ENCODE peak calls at places on chromosomes 12 and 14, in six cellular contexts. Y is endodermal cell, J is uterus, X is cardiac muscle cell, U is mucosa of descending colon, W is K562. K is an unnamed sample. For H3K36me3 and H3K4me1, the result is how much of the 10 kb centered on the place peaks cover.

GRCh38 chr14:22520235-22520634 is 68.8 kb downstream of the DAD1 start:
- DNase-seq in X (no peak), Y (no peak), U (no peak), J (peak), W (peak), K (no peak)

GRCh38 chr14:32800320-32800719 is 138.4 kb upstream of the NPAS3 start:
- DNase-seq in J (no peak), Y (no peak), X (no peak), W (no peak), U (no peak), K (no peak)

GRCh38 chr14:23521785-23522640 is 29.6 kb downstream of the ZFHX2 start:
- DNase-seq in X (no peak), U (no peak), W (no peak), Y (no peak), J (no peak), K (no peak)

GRCh38 chr14:21056520-21057163 is 980 bp upstream of the RNASE8 start:
- DNase-seq in Y (no peak), X (no peak), W (no peak), U (peak), J (no peak), K (no peak)

GRCh38 chr12:94783862-94784261 is 133.5 kb upstream of the TMCC3 start:
- DNase-seq in J (no peak), W (no peak), X (no peak), U (no peak), Y (no peak), K (no peak)

GRCh38 chr14:26841361-26841760 is 243.5 kb upstream of the NOVA1 start:
- DNase-seq in J (no peak), W (no peak), Y (no peak), U (no peak), X (no peak), K (no peak)

GRCh38 chr14:95531473-95531872 is 3.4 kb upstream of the GLRX5 start:
- DNase-seq in Y (no peak), J (no peak), W (peak), X (no peak), U (no peak), K (no peak)

GRCh38 chr14:25231006-25231405 is 181.1 kb upstream of the STXBP6 start:
- DNase-seq in X (no peak), W (no peak), U (no peak), Y (no peak), J (no peak), K (no peak)

GRCh38 chr14:77043177-77043983 is 14.9 kb upstream of the IRF2BPL start:
- DNase-seq in J (peak), W (peak), X (peak), Y (peak), U (peak), K (no peak)

GRCh38 chr14:68879841-68880575 is 87.1 kb upstream of the ZFP36L1 start:
- DNase-seq in Y (no peak), U (no peak), J (no peak), X (no peak), W (no peak), K (no peak)

GRCh38 chr14:68877993-68878575 is 85.2 kb upstream of the ZFP36L1 start:
- DNase-seq in W (no peak), X (no peak), Y (no peak), J (no peak), U (no peak), K (no peak)

GRCh38 chr14:68878908-68879307 is 86.0 kb upstream of the ZFP36L1 start:
- DNase-seq in Y (no peak), W (no peak), U (no peak), J (no peak), X (no peak), K (no peak)

GRCh38 chr14:68880581-68881105 is 87.8 kb upstream of the ZFP36L1 start:
- DNase-seq in Y (no peak), W (no peak), X (no peak), J (no peak), U (no peak), K (no peak)

GRCh38 chr14:68879321-68879781 is 86.5 kb upstream of the ZFP36L1 start:
- DNase-seq in J (no peak), Y (no peak), W (no peak), X (no peak), U (no peak), K (no peak)
- H3K36me3 ChIP-seq in J (under half), Y (half or more), W (half or more), X (half or more), U (under half), K (half or more)

DNA sequence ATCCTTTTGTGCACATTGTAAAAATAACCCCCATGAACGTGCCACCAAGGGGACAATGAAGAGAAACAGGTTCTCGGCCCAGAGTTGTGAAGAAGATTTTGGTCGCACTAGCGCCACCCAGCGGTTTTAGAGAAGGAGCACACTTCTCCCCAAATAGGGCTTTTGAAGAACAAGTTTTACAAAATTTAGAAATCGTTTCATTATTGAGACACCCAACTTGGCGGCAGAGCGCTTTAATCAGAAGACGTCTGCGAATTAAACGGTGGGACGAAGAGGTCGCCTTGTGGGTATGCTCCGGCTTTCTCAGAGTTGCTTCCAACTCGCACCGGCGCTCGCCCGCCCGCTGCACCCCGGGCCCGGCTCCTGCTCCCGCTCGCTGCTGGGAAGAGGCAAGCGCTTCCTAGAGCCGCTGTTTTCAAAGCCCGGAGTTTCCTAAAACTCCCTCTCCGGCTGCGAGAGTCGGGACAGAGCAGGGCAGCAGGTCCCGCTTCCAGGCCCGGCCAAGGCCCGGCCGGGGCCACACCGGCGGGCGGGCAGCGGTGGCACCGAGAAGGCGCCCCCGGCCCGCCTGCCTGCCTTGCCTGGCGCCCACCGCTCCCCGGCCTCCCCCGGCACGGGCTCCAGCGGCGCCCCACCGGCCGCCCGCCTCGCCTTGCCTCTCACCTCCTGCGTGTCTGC is 672 bp downstream of the FOXA1 start:
- DNase-seq in J (no peak), U (peak), W (peak), Y (peak), X (peak), K (peak)
- TF ChIP-seq CTCF in J (no peak), U (peak), W (peak), Y (peak), X (peak), K (peak)

GRCh38 chr14:71150737-71151136 is 243.5 kb downstream of the PCNX1 start:
- DNase-seq in X (no peak), J (no peak), Y (no peak), W (no peak), U (no peak), K (no peak)

DNA sequence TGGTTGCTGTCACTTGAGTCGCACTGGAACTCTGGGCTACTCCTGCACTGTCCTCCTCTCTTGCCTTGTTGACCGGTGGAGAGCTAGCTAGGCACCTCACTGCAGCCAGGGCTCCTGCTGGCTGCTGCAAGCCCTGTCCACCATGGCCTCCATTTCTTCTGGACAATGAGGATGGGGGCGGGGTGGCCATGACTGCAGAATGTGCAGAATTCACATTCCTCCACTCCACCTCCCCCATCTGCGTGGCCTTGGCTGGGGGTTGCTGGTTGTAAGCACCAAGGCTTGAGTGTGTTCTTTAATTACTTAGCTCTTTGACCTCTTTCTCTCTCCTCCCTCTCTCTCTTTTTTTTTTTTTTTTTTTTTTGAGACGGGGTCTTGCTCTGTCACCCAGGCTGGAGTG is 248.5 kb downstream of the PCNX1 start:
- DNase-seq in W (no peak), X (no peak), J (no peak), U (no peak), Y (no peak), K (no peak)
- H3K4me1 ChIP-seq in W (under half), X (under half), J (under half), U (under half), Y (under half), K (under half)

GRCh38 chr14:88490168-88490567 is 64.6 kb downstream of the PTPN21 start:
- DNase-seq in Y (no peak), U (no peak), J (no peak), W (no peak), X (no peak), K (no peak)

GRCh38 chr14:88492272-88493089 is 62.3 kb downstream of the PTPN21 start:
- DNase-seq in W (peak), U (peak), Y (peak), X (peak), J (peak), K (peak)

GRCh38 chr14:88493392-88494185 is 61.2 kb downstream of the PTPN21 start:
- DNase-seq in J (no peak), W (no peak), Y (no peak), U (no peak), X (peak), K (no peak)

GRCh38 chr14:88488081-88488480 is 66.7 kb downstream of the PTPN21 start:
- DNase-seq in U (no peak), W (peak), J (no peak), Y (no peak), X (no peak), K (no peak)

DNA sequence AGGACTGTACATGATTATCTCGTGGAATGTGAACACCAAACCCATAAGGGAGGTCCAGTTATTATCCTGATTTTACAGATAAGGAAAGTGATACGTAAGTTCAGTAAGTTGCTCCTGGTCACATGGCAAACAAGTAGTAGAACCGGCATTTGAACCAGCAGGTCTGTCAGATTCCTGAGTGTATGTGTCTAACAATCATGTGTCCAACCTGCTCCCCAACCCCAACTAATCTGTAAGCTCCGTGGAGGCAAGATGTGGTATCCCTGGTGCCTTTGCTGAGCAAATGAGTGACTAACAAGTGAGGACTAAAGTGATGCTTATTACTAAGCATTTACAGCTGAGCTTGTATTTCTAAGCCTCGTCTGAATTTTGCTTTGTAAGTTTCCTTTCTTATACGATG is 65.9 kb downstream of the PTPN21 start:
- DNase-seq in U (no peak), W (no peak), X (no peak), Y (no peak), J (no peak), K (no peak)
- H3K36me3 ChIP-seq in U (under half), W (under half), X (under half), Y (half or more), J (under half), K (under half)

GRCh38 chr12:32918890-32919791 is 22.6 kb upstream of the PKP2 start:
- DNase-seq in J (no peak), W (peak), Y (peak), U (no peak), X (peak), K (peak)
- TF ChIP-seq CTCF in J (peak), W (peak), Y (peak), U (peak), X (peak), K (peak)

GRCh38 chr12:53222170-53223005 is 9.6 kb downstream of the RARG start:
- DNase-seq in J (no peak), X (no peak), W (no peak), U (peak), Y (peak), K (no peak)
- H3K4me1 ChIP-seq in J (under half), X (half or more), W (half or more), U (half or more), Y (under half), K (under half)

GRCh38 chr12:132026796-132027500 is 77.2 kb downstream of the EP400 start:
- DNase-seq in U (no peak), J (no peak), X (no peak), Y (no peak), W (no peak), K (no peak)

GRCh38 chr12:132024758-132025157 is 75.0 kb downstream of the EP400 start:
- DNase-seq in X (no peak), W (no peak), U (no peak), Y (no peak), J (no peak), K (no peak)

GRCh38 chr12:132027636-132028035 is 77.9 kb downstream of the EP400 start:
- DNase-seq in Y (no peak), X (no peak), J (no peak), U (no peak), W (no peak), K (no peak)

GRCh38 chr12:132025526-132025925 is 75.8 kb downstream of the EP400 start:
- DNase-seq in X (no peak), Y (no peak), W (no peak), U (no peak), J (no peak), K (no peak)

DNA sequence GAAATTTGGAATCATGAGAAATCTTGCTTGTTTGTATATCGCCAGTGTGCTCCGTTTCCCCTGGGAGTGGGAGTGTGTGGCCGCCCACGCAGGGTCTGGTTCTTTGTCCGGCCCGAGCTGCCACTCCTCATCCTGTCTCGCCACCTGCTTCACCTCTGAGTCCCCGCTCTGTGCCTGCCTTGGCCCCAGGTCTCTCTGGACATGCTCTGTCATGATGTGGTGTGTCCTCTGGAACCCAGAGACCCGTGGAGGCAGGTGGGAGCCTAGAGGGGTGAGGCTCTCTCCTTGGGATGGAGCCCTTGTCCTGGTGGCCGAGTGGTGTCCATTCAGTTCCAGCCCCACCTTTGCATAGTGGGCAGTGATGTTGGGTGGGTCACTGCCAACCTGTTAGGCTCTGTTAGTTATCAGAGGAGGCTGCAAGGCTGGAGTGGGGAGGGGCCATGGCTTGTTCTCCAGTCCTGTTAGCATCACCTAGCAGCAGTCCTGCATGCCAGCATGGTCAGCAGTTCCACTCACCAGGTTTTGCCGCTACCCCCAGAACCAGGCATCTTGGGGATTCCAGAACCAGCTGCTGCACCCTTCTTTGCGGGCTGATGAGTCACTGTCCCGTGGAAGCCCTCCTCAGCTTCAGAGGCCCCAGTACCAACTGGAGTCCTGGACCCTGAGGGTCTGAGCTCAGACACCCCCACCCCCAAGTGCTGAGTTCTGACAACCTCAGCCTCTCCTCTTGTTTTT is 76.5 kb downstream of the EP400 start:
- DNase-seq in W (no peak), X (no peak), J (no peak), Y (no peak), U (no peak), K (no peak)
- H3K36me3 ChIP-seq in W (half or more), X (half or more), J (under half), Y (half or more), U (under half), K (half or more)

DNA sequence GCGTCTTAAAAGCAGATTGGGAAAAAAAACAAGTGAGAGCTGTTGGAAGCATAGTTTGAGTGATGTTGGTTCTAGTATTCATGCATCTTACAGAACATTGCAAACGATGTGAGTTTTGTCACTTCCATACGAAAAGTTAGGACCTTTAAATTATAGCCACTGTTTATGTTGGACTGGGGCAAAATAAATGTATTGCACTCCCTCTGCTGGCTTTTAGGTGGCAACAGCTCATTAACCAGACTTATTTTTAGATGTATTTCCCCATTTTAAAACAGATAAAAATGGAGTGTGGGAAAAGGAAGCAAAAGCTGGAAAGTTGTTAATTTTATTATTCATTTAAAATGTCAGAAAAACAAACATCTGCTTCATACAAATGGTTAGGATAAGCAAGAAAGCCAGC is 111.9 kb downstream of the LGR5 start:
- DNase-seq in W (peak), X (no peak), U (no peak), J (no peak), Y (no peak), K (no peak)
- TF ChIP-seq CTCF in W (peak), X (peak), U (no peak), J (no peak), Y (peak), K (peak)

GRCh38 chr14:49957089-49957852 is 64.4 kb downstream of the ARF6 start:
- DNase-seq in U (no peak), W (no peak), Y (peak), X (no peak), J (no peak), K (no peak)

GRCh38 chr14:49953196-49953595 is 60.3 kb downstream of the ARF6 start:
- DNase-seq in W (no peak), Y (peak), U (no peak), J (no peak), X (no peak), K (no peak)

GRCh38 chr14:49954171-49954631 is 61.3 kb downstream of the ARF6 start:
- DNase-seq in X (no peak), W (no peak), Y (peak), U (no peak), J (no peak), K (no peak)

GRCh38 chr14:49951946-49952345 is 59.1 kb downstream of the ARF6 start:
- DNase-seq in J (no peak), Y (peak), U (peak), W (no peak), X (no peak), K (no peak)

DNA sequence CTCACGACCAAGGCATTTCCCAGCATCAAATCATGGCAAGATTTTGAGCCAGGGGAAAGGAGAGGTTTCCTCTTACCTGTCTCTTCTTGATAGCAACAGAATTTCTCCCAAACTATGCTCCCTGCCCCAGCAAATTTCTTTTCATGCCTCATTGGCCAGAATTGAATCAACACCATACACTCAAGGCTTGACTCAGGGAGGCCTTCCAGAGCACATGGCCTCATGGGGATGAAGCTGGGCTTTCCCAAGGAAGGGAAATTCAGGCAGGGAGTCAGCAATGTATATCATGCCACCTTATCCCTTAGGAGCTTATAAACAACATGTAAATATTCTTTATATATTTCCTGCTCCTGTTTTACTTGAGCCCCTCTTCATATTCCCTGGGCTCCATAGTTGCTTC is 62.1 kb downstream of the ARF6 start:
- DNase-seq in X (no peak), W (no peak), J (no peak), U (no peak), Y (peak), K (no peak)
- H3K4me1 ChIP-seq in X (under half), W (under half), J (under half), U (under half), Y (under half), K (under half)

DNA sequence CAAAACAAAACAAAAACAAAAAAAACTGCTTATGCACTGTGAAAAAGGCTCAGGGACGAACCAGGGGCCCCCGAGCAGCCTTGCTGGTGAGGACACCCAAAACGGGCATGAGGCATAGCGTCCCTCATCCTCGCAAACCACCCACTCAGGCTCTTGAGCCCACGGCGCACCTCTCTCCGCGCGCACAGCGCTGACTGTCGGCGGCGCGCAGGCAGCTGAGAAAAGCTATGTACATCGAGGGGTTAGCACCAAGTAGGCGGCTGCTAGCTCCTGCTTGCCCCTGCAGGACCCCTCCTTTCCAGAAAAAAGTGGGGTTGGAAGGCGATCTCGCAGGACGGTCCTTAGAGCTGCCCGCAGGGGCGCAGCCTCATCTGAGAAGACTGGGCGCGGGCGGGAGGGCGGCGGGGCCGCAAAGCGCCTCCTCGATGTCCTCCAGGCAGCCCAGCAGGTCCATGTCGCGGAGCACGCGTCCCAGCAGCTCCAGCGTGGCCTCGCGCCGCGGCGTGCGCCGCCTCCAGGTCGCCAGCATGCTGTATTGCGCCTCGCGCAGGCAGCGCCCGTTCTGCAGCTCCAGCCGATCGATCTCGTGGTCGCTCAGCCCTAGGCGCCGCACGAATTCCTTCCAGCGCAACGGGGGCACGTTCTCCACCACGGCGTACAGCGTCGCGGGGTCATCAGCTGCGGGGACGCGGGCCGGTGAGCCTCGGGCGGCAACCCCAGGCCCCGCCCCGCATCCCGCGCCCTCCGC is 12.8 kb downstream of the TNFRSF1A start:
- DNase-seq in X (no peak), U (no peak), W (no peak), J (no peak), Y (peak), K (peak)
- H3K36me3 ChIP-seq in X (under half), U (under half), W (half or more), J (under half), Y (under half), K (under half)